ENCODE peak calls at places on chromosome 11, in six cellular contexts. One of them, this sample, is unnamed.

GRCh38 chr11:105720096-105720495 is 110.2 kb downstream of the GRIA4 start:
- DNase-seq in RWPE1: no peak
- DNase-seq in ELR: no peak
- DNase-seq in GM12864: no peak
- DNase-seq in activated T-cell treated with anti-CD3 and anti-CD28 coated beads, Interleukin-2, amount 50 U/mL, for 24 hours: no peak
- DNase-seq in HFF-Myc: no peak
- DNase-seq in this sample: no peak

GRCh38 chr11:69335461-69336386 is 41.8 kb downstream of the MYEOV start:
- DNase-seq in RWPE1: no peak
- DNase-seq in ELR: no peak
- DNase-seq in GM12864: no peak
- DNase-seq in activated T-cell treated with anti-CD3 and anti-CD28 coated beads, Interleukin-2, amount 50 U/mL, for 24 hours: peak; percentile 28
- DNase-seq in HFF-Myc: no peak
- DNase-seq in this sample: no peak

GRCh38 chr11:134543144-134544044 is 131.4 kb upstream of the B3GAT1 start:
- DNase-seq in RWPE1: no peak
- DNase-seq in ELR: no peak
- DNase-seq in GM12864: no peak
- DNase-seq in activated T-cell treated with anti-CD3 and anti-CD28 coated beads, Interleukin-2, amount 50 U/mL, for 24 hours: no peak
- DNase-seq in HFF-Myc: no peak
- DNase-seq in this sample: no peak

GRCh38 chr11:119376197-119376847 is 5.2 kb downstream of the USP2 start:
- DNase-seq in RWPE1: no peak
- DNase-seq in ELR: no peak
- DNase-seq in GM12864: no peak
- DNase-seq in activated T-cell treated with anti-CD3 and anti-CD28 coated beads, Interleukin-2, amount 50 U/mL, for 24 hours: no peak
- DNase-seq in HFF-Myc: no peak
- DNase-seq in this sample: no peak

GRCh38 chr11:107076832-107077231 is 58.6 kb upstream of the GUCY1A2 start:
- DNase-seq in RWPE1: no peak
- DNase-seq in ELR: no peak
- DNase-seq in GM12864: no peak
- DNase-seq in activated T-cell treated with anti-CD3 and anti-CD28 coated beads, Interleukin-2, amount 50 U/mL, for 24 hours: no peak
- DNase-seq in HFF-Myc: no peak
- DNase-seq in this sample: no peak

GRCh38 chr11:132301465-132301864 is 931.0 kb downstream of the NTM start:
- DNase-seq in RWPE1: no peak
- DNase-seq in ELR: no peak
- DNase-seq in GM12864: no peak
- DNase-seq in activated T-cell treated with anti-CD3 and anti-CD28 coated beads, Interleukin-2, amount 50 U/mL, for 24 hours: no peak
- DNase-seq in HFF-Myc: no peak
- DNase-seq in this sample: no peak

GRCh38 chr11:78940500-78941225 is 366.0 kb upstream of the NARS2 start:
- DNase-seq in RWPE1: no peak
- DNase-seq in ELR: no peak
- DNase-seq in GM12864: no peak
- DNase-seq in activated T-cell treated with anti-CD3 and anti-CD28 coated beads, Interleukin-2, amount 50 U/mL, for 24 hours: no peak
- DNase-seq in HFF-Myc: no peak
- DNase-seq in this sample: no peak

GRCh38 chr11:33779849-33780528 is 5.7 kb upstream of the FBXO3 start:
- DNase-seq in RWPE1: no peak
- DNase-seq in ELR: peak; percentile 69
- DNase-seq in GM12864: no peak
- DNase-seq in activated T-cell treated with anti-CD3 and anti-CD28 coated beads, Interleukin-2, amount 50 U/mL, for 24 hours: no peak
- DNase-seq in HFF-Myc: no peak
- DNase-seq in this sample: no peak

GRCh38 chr11:47242596-47243192 is 5.9 kb downstream of the ACP2 start:
- DNase-seq in RWPE1: no peak
- DNase-seq in ELR: no peak
- DNase-seq in GM12864: no peak
- DNase-seq in activated T-cell treated with anti-CD3 and anti-CD28 coated beads, Interleukin-2, amount 50 U/mL, for 24 hours: no peak
- DNase-seq in HFF-Myc: no peak
- DNase-seq in this sample: no peak